ENCODE peak calls at places on chromosomes 2 and 18, in four cellular contexts. D, L, K and U are unnamed samples.
A peak's percentile ranks its signal among the peaks of the same experiment; 100 is the strongest.

GRCh38 chr18:35267809-35268208 is 22.2 kb downstream of the ZSCAN30 start:
- DNase-seq in D (no peak), L (peak; percentile 26), K (no peak), U (no peak)

GRCh38 chr2:115364078-115364477 is 921.6 kb downstream of the DPP10 start:
- DNase-seq in D (no peak), L (no peak), K (no peak), U (no peak)

GRCh38 chr2:222169346-222169745 is 129.5 kb downstream of the PAX3 start:
- DNase-seq in D (no peak), L (no peak), K (no peak), U (no peak)

GRCh38 chr2:157052685-157053224 is 204.8 kb upstream of the GALNT5 start:
- DNase-seq in D (peak; percentile 57), L (no peak), K (no peak), U (no peak)

GRCh38 chr2:177467646-177468045 is 75.1 kb downstream of the AGPS start:
- DNase-seq in D (peak; percentile 42), L (no peak), K (no peak), U (no peak)

GRCh38 chr2:177604291-177605065 is 211.9 kb downstream of the AGPS start:
- DNase-seq in D (peak; percentile 23), L (no peak), K (no peak), U (peak; percentile 50)

GRCh38 chr2:106953236-106953635 is 67.3 kb upstream of the ST6GAL2 start:
- DNase-seq in D (no peak), L (no peak), K (no peak), U (no peak)

GRCh38 chr18:11998182-11998581 is 16.9 kb downstream of the IMPA2 start:
- DNase-seq in D (no peak), L (peak; percentile 43), K (peak; percentile 18), U (no peak)

GRCh38 chr18:79410171-79410641 is 14.5 kb downstream of the NFATC1 start:
- DNase-seq in D (no peak), L (no peak), K (no peak), U (no peak)

GRCh38 chr2:154338359-154338967 is 360.0 kb upstream of the KCNJ3 start:
- DNase-seq in D (no peak), L (no peak), K (no peak), U (peak; percentile 15)

GRCh38 chr2:174632847-174633620 is 35.4 kb upstream of the WIPF1 start:
- DNase-seq in D (no peak), L (no peak), K (no peak), U (no peak)